ENCODE peak calls at places on chromosomes 7 and 10, in ten cellular contexts. K, Z, A, H, P, M, I, B, X and O are unnamed samples.

GRCh38 chr7:2444476-2444875 is 31.7 kb downstream of the GRIFIN start:
- DNase-seq in K (no peak), Z (no peak), A (no peak), H (peak; percentile 30), P (no peak), M (peak; percentile 74), I (no peak), B (no peak), X (no peak), O (no peak)

GRCh38 chr7:105875505-105875904 is 894 bp downstream of the ATXN7L1 start:
- DNase-seq in K (no peak), Z (no peak), A (no peak), H (no peak), P (no peak), M (no peak), I (no peak), B (no peak), X (no peak), O (no peak)

GRCh38 chr10:73501651-73502050 is 5.8 kb upstream of the PPP3CB start:
- DNase-seq in K (no peak), Z (no peak), A (no peak), H (no peak), P (no peak), M (no peak), I (no peak), B (no peak), X (no peak), O (no peak)

GRCh38 chr10:59678884-59679301 is 30.8 kb downstream of the SLC16A9 start:
- DNase-seq in K (peak; percentile 9), Z (no peak), A (no peak), H (no peak), P (no peak), M (no peak), I (no peak), B (peak; percentile 37), X (no peak), O (peak; percentile 64)

GRCh38 chr7:137539111-137539715 is 195.7 kb upstream of the PTN start:
- DNase-seq in K (no peak), Z (no peak), A (no peak), H (no peak), P (no peak), M (no peak), I (no peak), B (no peak), X (no peak), O (peak; percentile 15)

GRCh38 chr7:92826258-92827004 is 9.9 kb downstream of the CDK6 start:
- DNase-seq in K (no peak), Z (no peak), A (no peak), H (no peak), P (no peak), M (no peak), I (no peak), B (no peak), X (no peak), O (no peak)

GRCh38 chr10:71396714-71397339 is at the start of gene CDH23:
- DNase-seq in K (peak; percentile 54), Z (no peak), A (no peak), H (no peak), P (no peak), M (peak; percentile 70), I (peak; percentile 46), B (peak; percentile 35), X (peak; percentile 59), O (no peak)

GRCh38 chr10:988667-989545 is 672 bp downstream of the GTPBP4 start:
- DNase-seq in K (no peak), Z (no peak), A (peak; percentile 60), H (no peak), P (no peak), M (no peak), I (no peak), B (no peak), X (no peak), O (no peak)

GRCh38 chr10:117431160-117431559 is 55.9 kb upstream of the PDZD8 start:
- DNase-seq in K (peak; percentile 53), Z (no peak), A (peak; percentile 18), H (no peak), P (peak; percentile 28), M (no peak), I (no peak), B (no peak), X (no peak), O (no peak)

GRCh38 chr10:21744223-21744622 is 210.2 kb downstream of the MLLT10 start:
- DNase-seq in K (no peak), Z (no peak), A (no peak), H (no peak), P (no peak), M (no peak), I (no peak), B (no peak), X (no peak), O (no peak)

GRCh38 chr10:21749788-21750187 is 215.8 kb downstream of the MLLT10 start:
- DNase-seq in K (no peak), Z (no peak), A (no peak), H (no peak), P (no peak), M (no peak), I (no peak), B (no peak), X (no peak), O (no peak)

GRCh38 chr10:21750424-21750823 is 216.4 kb downstream of the MLLT10 start:
- DNase-seq in K (no peak), Z (no peak), A (no peak), H (no peak), P (no peak), M (no peak), I (no peak), B (no peak), X (no peak), O (no peak)

GRCh38 chr10:21746118-21746517 is 212.1 kb downstream of the MLLT10 start:
- DNase-seq in K (no peak), Z (no peak), A (no peak), H (no peak), P (no peak), M (no peak), I (no peak), B (no peak), X (no peak), O (no peak)

GRCh38 chr10:21747809-21748208 is 213.8 kb downstream of the MLLT10 start:
- DNase-seq in K (no peak), Z (no peak), A (no peak), H (no peak), P (no peak), M (no peak), I (no peak), B (no peak), X (no peak), O (no peak)
- TF ChIP-seq POLR2A in K (no peak), Z (no peak), A (no peak), H (no peak), P (no peak), M (no peak), I (no peak), B (no peak), X (no peak), O (no peak)

DNA sequence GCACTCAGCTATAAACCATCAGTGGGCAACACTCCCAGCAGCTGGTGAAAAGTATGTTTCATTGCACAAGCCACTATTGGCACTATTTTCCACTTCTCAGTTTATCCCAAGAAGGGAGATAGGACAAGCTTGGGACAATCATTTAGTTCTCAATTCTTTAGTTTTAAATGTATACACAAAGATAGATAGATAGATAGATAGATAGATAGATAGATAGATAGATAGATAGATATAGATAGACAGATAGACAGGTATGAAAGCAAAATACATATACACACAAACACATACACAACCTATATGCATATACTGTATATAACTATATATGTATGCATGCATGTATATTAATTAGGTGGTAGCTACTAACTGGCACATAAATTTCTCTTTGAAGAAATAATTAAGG is 411.6 kb upstream of the KCND2 start:
- DNase-seq in K (no peak), Z (no peak), A (no peak), H (no peak), P (no peak), M (no peak), I (no peak), B (no peak), X (no peak), O (no peak)
- TF ChIP-seq POLR2A in K (no peak), Z (no peak), A (no peak), H (no peak), P (no peak), M (no peak), I (no peak), B (no peak), X (no peak), O (no peak)

GRCh38 chr7:69860486-69860885 is 262.2 kb downstream of the AUTS2 start:
- DNase-seq in K (no peak), Z (no peak), A (no peak), H (no peak), P (no peak), M (no peak), I (no peak), B (no peak), X (no peak), O (no peak)

GRCh38 chr7:69864822-69865221 is 266.5 kb downstream of the AUTS2 start:
- DNase-seq in K (no peak), Z (no peak), A (no peak), H (no peak), P (no peak), M (no peak), I (no peak), B (no peak), X (no peak), O (no peak)

GRCh38 chr7:69861233-69861632 is 263.0 kb downstream of the AUTS2 start:
- DNase-seq in K (no peak), Z (no peak), A (no peak), H (no peak), P (no peak), M (no peak), I (no peak), B (no peak), X (no peak), O (no peak)

GRCh38 chr7:69864283-69864682 is 266.0 kb downstream of the AUTS2 start:
- DNase-seq in K (no peak), Z (no peak), A (no peak), H (no peak), P (no peak), M (no peak), I (no peak), B (no peak), X (no peak), O (no peak)

GRCh38 chr7:69862413-69863064 is 264.3 kb downstream of the AUTS2 start:
- DNase-seq in K (no peak), Z (no peak), A (peak; percentile 11), H (no peak), P (no peak), M (no peak), I (no peak), B (no peak), X (no peak), O (no peak)
- TF ChIP-seq POLR2A in K (no peak), Z (no peak), A (no peak), H (no peak), P (no peak), M (no peak), I (no peak), B (no peak), X (no peak), O (no peak)

DNA sequence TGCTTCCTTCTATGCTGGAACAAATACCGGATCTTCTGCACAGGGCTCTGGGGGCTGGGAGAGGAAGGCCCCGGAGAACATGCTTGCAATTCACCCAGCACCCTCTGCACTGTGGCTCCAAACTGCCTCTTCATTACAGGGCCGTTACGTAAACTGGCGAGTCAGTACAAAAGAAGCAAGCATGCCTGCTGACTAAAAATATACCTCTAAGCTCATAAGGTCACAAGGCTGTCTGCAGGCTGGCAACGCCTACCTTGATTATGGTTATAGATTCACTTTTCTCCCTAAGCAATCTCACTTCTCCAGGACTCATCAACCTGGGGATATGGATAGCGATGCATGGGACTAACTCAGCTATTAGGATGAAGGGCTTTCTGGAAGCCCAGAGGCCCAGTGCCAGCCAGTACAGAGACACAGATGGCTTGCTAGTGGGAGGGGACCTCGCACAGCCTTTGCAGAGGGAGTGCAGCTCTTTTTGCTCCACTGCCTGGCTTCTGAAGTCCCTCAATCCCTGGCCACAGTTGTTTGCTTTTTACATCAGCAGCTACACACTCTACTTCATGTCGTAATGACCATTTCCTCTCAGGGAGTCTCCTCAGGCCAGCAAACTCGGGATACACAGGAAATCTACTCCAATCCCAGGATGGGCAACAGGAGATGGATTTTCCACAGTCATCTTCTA is 96.1 kb downstream of the SH3PXD2A start:
- DNase-seq in K (peak; percentile 89), Z (no peak), A (no peak), H (peak; percentile 89), P (no peak), M (peak; percentile 80), I (no peak), B (no peak), X (no peak), O (no peak)
- TF ChIP-seq POLR2A in K (no peak), Z (no peak), A (no peak), H (peak; percentile 71), P (no peak), M (no peak), I (no peak), B (no peak), X (no peak), O (no peak)